ENCODE peak calls at places on chromosomes 16 and 17, in seven cellular contexts. E, X, G, R, T, Q and A are unnamed samples.

GRCh38 chr16:77299395-77299794 is 100.2 kb downstream of the SYCE1L start:
- DNase-seq in R (no peak), X (no peak), G (no peak), Q (no peak), T (no peak), E (no peak), A (no peak)

GRCh38 chr17:14317383-14317782 is 16.5 kb downstream of the HS3ST3B1 start:
- DNase-seq in R (peak), E (no peak), Q (no peak), X (no peak), G (no peak), T (no peak), A (no peak)

GRCh38 chr17:62780273-62780672 is 27.8 kb downstream of the MARCHF10 start:
- DNase-seq in G (peak), R (peak), E (no peak), Q (no peak), T (no peak), X (peak), A (no peak)

GRCh38 chr17:12342609-12343248 is 322.1 kb downstream of the MAP2K4 start:
- DNase-seq in G (no peak), Q (no peak), R (peak), E (no peak), X (no peak), T (peak), A (no peak)

GRCh38 chr16:4372578-4373355 is 1.1 kb downstream of the VASN start:
- DNase-seq in T (peak), Q (no peak), G (no peak), R (no peak), X (no peak), E (peak), A (no peak)

GRCh38 chr16:89102777-89103073 is 9.1 kb downstream of the ACSF3 start:
- DNase-seq in X (no peak), E (no peak), R (no peak), T (no peak), Q (no peak), G (no peak), A (no peak)

GRCh38 chr16:67780847-67781547 is 25.4 kb downstream of the RANBP10 start:
- DNase-seq in E (no peak), X (no peak), Q (no peak), R (no peak), T (no peak), G (no peak), A (no peak)

GRCh38 chr17:67891481-67892119 is 66.3 kb downstream of the BPTF start:
- DNase-seq in T (peak), Q (no peak), E (no peak), X (no peak), R (no peak), G (no peak), A (no peak)

GRCh38 chr17:51029568-51030463 is 90.9 kb downstream of the SPAG9 start:
- DNase-seq in G (no peak), T (peak), E (no peak), R (no peak), X (no peak), Q (no peak), A (no peak)

GRCh38 chr16:79758615-79759346 is 158.2 kb upstream of the MAF start:
- DNase-seq in G (no peak), E (no peak), X (no peak), R (no peak), T (no peak), Q (no peak), A (no peak)

GRCh38 chr17:78284146-78284545 is 52.7 kb downstream of the TMEM235 start:
- DNase-seq in T (peak), G (no peak), E (no peak), R (no peak), Q (no peak), X (no peak), A (no peak)

DNA sequence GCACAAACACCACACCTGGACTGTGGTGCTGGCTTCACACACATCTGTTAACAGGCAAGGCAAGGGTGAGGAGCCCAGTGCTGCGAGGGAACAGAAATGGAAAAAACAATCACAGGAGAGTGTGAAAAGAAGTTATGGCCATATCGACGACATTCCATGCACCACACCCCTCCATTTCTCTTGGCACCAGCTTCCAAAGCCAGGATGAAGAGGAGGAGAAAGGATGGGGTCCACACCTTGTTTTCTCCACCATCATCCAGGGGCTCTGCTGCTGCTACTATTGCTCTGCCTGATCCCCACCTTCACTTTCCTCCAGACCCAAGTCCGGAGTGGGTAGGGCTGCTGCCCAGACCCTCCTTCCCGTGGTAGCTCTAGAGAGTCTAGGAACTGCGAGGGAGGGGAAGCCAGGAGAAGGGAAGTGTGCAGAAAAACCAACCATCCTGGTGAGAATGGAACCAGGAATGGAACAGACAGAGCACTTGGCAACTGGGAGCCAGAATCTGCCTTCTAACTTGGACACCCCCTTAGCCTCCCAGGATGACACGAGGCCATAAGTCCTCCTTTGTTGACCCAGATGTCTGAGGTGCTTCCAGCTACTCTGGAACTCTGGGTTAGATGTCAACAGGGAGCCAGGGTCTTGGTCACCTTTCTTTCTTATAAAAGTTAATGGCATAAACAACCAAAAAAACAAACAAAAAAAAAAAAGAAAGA is 1.2 kb upstream of the PROCA1 start:
- DNase-seq in R (no peak), Q (no peak), T (no peak), X (no peak), E (no peak), G (peak), A (no peak)
- H3K27ac ChIP-seq in R (peak), Q (no peak), T (no peak), X (no peak), E (peak), G (no peak), A (no peak)

DNA sequence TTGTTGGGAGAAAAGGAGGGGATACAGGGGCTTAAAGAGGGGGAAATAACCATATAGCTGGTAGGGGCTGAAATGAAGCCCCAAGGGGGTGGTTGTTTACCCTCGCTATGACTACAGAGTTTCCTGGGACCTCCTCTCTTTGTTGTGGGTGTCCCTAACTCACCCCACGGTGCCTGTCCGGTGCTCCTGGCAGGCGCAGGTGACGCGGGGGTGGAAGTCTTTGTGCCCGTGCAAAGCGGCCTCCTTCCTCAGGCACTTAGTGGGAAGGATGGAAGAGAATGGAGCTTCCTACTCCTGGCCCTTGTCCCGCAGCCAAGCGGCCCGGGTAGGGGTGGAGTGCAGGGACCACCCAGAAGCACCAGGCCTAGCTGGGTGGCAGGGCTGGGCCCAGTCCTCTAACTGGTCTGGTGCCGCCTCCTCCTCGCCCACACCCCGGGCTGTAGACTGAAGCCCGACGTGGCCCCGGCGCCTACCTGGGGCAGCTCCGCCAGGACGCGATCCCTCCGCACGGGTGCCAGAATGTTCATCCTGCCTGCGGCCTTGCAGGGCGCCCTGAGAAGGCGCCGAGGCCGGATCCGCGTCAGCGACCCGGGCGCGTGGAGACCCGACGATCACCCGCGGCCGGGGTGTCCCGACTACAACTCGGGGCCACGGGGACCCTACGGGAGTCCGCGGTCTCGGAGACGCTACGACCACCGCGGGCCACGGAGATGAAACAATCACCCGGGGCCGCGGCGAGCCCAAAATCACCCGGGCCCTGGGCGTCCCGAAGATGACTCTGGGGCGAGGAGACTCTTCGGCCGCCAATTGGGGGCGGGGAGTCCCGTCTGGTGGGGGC is 709 bp downstream of the RAB34 start:
- DNase-seq in Q (no peak), E (peak), T (peak), R (peak), X (no peak), G (peak), A (no peak)
- H3K27ac ChIP-seq in Q (no peak), E (peak), T (peak), R (no peak), X (peak), G (peak), A (peak)

DNA sequence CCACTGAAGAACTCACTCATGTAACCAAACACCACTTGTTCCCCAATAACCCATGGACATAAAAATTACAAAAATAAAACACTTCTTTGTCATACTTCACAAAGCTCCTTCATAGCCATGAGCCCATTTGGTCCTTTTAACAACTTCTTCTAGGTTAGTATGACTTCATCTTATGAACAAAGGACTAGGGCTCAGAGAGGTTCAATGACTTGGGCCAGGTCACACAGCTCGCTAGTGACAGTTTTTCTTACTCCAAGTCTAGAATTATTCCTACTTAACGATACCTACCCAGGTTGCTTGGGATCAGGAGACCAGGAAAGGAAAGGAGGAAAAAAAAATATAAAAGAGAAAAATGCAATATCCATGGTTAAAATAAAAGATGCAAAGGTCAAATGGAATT is 353.4 kb downstream of the SOX9 start:
- DNase-seq in X (no peak), R (no peak), T (no peak), Q (no peak), E (no peak), G (no peak), A (no peak)
- H3K27ac ChIP-seq in X (no peak), R (no peak), T (no peak), Q (no peak), E (no peak), G (no peak), A (no peak)

GRCh38 chr17:64984776-64985521 is 65.7 kb upstream of the LRRC37A3 start:
- DNase-seq in T (peak), E (no peak), X (no peak), R (no peak), Q (peak), G (no peak), A (no peak)
- H3K27ac ChIP-seq in T (no peak), E (no peak), X (peak), R (no peak), Q (peak), G (peak), A (peak)

DNA sequence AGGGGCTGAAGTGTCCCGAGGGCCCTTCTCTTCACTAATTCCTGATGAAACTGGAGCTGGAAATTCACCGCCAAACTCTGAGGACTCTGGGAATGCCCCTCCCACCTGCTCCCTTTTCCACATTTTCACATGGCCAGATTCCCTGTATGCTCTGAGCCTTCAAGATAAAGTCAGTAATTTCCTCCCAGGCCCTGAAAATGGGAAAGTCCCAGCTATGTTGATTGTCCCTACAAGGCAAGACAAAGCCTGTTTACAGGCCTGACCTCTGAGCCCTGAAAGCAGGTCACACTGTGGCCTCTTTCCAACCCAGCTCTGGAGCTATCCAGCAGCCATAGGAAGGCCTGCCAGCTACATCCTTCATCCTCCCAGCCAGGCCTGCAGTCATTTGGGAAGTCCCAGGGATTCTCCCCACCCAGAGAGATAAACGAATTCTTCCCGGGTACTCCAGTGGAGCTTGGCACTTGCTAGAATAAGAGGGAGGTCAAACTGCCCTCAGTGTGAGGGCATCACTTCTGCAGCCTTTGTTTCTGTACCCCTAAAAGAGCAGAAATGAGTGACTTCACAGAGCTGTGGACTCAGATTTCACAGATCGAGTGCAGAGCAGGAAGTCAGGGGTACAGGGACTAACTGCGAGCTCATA is 19.6 kb upstream of the CCL2 start:
- DNase-seq in R (no peak), T (peak), E (peak), G (peak), Q (no peak), X (no peak), A (no peak)
- H3K27ac ChIP-seq in R (no peak), T (no peak), E (peak), G (peak), Q (no peak), X (peak), A (no peak)